ENCODE peak calls at places on chromosome 10, in four cellular contexts. Y is H9, K is IMR-90, B is left ventricle myocardium inferior. V is an unnamed sample. For H3K4me1, the result is how much of the 10 kb centered on the place peaks cover.

GRCh38 chr10:121326905-121327304 is 271.3 kb downstream of the FGFR2 start:
- DNase-seq in Y (no peak), K (no peak), B (no peak), V (no peak)

GRCh38 chr10:104809288-104810090 is 168.4 kb downstream of the SORCS3 start:
- DNase-seq in Y (peak), K (no peak), B (no peak), V (peak)

GRCh38 chr10:55203319-55203718 is 402.3 kb upstream of the PCDH15 start:
- DNase-seq in Y (no peak), K (no peak), B (no peak), V (no peak)

GRCh38 chr10:17200035-17200884 is 1.2 kb downstream of the TRDMT1 start:
- DNase-seq in Y (no peak), K (no peak), B (no peak), V (no peak)

GRCh38 chr10:129972145-129972965 is 8.3 kb upstream of the EBF3 start:
- DNase-seq in Y (no peak), K (no peak), B (no peak), V (no peak)

GRCh38 chr10:6065406-6065805 is 3.2 kb upstream of the IL2RA start:
- DNase-seq in Y (no peak), K (no peak), B (no peak), V (no peak)

GRCh38 chr10:34254596-34254995 is 560.5 kb downstream of the PARD3 start:
- DNase-seq in Y (no peak), K (peak), B (no peak), V (no peak)

GRCh38 chr10:44386546-44387052 is 1.7 kb upstream of the CXCL12 start:
- DNase-seq in Y (peak), K (peak), B (peak), V (no peak)

GRCh38 chr10:105347487-105347886 is 706.4 kb downstream of the SORCS3 start:
- DNase-seq in Y (no peak), K (no peak), B (no peak), V (no peak)

GRCh38 chr10:104080762-104081161 is 4.9 kb downstream of the COL17A1 start:
- DNase-seq in Y (no peak), K (peak), B (no peak), V (no peak)

GRCh38 chr10:110273474-110273873 is 31.2 kb downstream of the SMNDC1 start:
- DNase-seq in Y (no peak), K (peak), B (peak), V (no peak)

GRCh38 chr10:64682043-64682442 is 1160.8 kb downstream of the REEP3 start:
- DNase-seq in Y (peak), K (no peak), B (no peak), V (no peak)

GRCh38 chr10:85407093-85407492 is 959.5 kb downstream of the GRID1 start:
- DNase-seq in Y (peak), K (no peak), B (no peak), V (no peak)

GRCh38 chr10:104321226-104321625 is 17.0 kb downstream of the ITPRIP start:
- DNase-seq in Y (no peak), K (no peak), B (no peak), V (no peak)

GRCh38 chr10:48399056-48399541 is 92.6 kb downstream of the MAPK8 start:
- DNase-seq in Y (peak), K (no peak), B (no peak), V (no peak)

GRCh38 chr10:11270135-11270857 is 252.6 kb downstream of the CELF2 start:
- DNase-seq in Y (peak), K (peak), B (peak), V (peak)

GRCh38 chr10:46255696-46256355 is 31.0 kb upstream of the ANTXRL start:
- DNase-seq in Y (peak), K (peak), B (peak), V (peak)

GRCh38 chr10:95789928-95790327 is 34.0 kb downstream of the ENTPD1 start:
- DNase-seq in Y (no peak), K (no peak), B (no peak), V (no peak)

GRCh38 chr10:80598084-80598798 is 60.5 kb downstream of the SH2D4B start:
- DNase-seq in Y (no peak), K (no peak), B (no peak), V (no peak)

GRCh38 chr10:76036410-76036940 is 605.1 kb downstream of the LRMDA start:
- DNase-seq in Y (peak), K (peak), B (peak), V (peak)

GRCh38 chr10:125455855-125456254 is 227.1 kb downstream of the TEX36 start:
- DNase-seq in Y (no peak), K (no peak), B (no peak), V (no peak)

GRCh38 chr10:49500420-49500819 is 38.5 kb downstream of the ERCC6 start:
- DNase-seq in Y (no peak), K (no peak), B (no peak), V (no peak)

GRCh38 chr10:110784198-110784597 is 87.5 kb upstream of the PDCD4 start:
- DNase-seq in Y (no peak), K (no peak), B (no peak), V (no peak)

GRCh38 chr10:61897671-61898434 is 3.6 kb upstream of the ARID5B start:
- DNase-seq in Y (peak), K (peak), B (no peak), V (no peak)

DNA sequence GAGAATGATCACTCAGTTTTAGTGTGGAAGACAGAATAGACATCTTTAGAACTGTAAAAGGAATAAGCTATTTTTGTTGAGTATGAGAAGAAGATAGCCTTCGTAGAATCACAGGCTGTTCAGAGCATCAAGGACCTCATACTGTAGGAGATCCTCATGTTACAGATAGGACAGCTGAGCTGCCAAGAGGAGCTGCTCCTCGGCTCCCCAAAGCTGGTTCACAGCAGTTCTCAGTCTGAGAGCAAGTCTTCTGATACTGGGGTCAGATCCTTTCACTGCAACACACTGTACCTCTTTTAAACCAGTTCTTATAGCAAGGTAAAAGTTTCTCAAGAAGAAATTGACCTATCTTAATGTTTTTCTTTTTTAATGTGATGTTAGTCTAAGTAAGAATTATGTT is 17.1 kb downstream of the CCNY start:
- DNase-seq in Y (no peak), K (no peak), B (no peak), V (no peak)
- H3K4me1 ChIP-seq in Y (under half), K (under half), B (half or more), V (under half)

GRCh38 chr10:101968286-101968685 is 87.7 kb downstream of the ARMH3 start:
- DNase-seq in Y (no peak), K (no peak), B (no peak), V (no peak)
- H3K27ac ChIP-seq in Y (no peak), K (no peak), B (peak), V (no peak)

GRCh38 chr10:70491614-70492013 is 13.0 kb downstream of the PALD1 start:
- DNase-seq in Y (no peak), K (no peak), B (no peak), V (no peak)
- H3K4me1 ChIP-seq in Y (under half), K (under half), B (under half), V (under half)

GRCh38 chr10:68474021-68474420 is 2.2 kb upstream of the DNA2 start:
- DNase-seq in Y (no peak), K (no peak), B (no peak), V (no peak)

GRCh38 chr10:68469838-68470237 is 1.9 kb downstream of the DNA2 start:
- DNase-seq in Y (no peak), K (no peak), B (no peak), V (no peak)

GRCh38 chr10:68471586-68472408 is at the start of gene DNA2:
- DNase-seq in Y (peak), K (peak), B (peak), V (peak)

GRCh38 chr10:68470300-68470699 is 1.5 kb downstream of the DNA2 start:
- DNase-seq in Y (no peak), K (no peak), B (no peak), V (no peak)

GRCh38 chr10:68471063-68471585 is 649 bp downstream of the DNA2 start:
- DNase-seq in Y (no peak), K (no peak), B (no peak), V (no peak)
- H3K27ac ChIP-seq in Y (peak), K (peak), B (no peak), V (no peak)

V was measured in iPS DF 6.9.